ENCODE peak calls at places on chromosome 1, in four cellular contexts. One of them, this sample, is unnamed.

GRCh38 chr1:207863893-207864535 is 46.9 kb downstream of the CD34 start:
- DNase-seq in stimulated activated CD4-positive, alpha-beta T cell treated with anti-CD3 and anti-CD28 coated beads, Interleukin-15, amount 100 ng/mL, for 48 hours: no peak
- DNase-seq in WTC11: no peak
- DNase-seq in fibroblast of lung: no peak
- DNase-seq in this sample: no peak

GRCh38 chr1:224253721-224254120 is 70.7 kb downstream of the DEGS1 start:
- DNase-seq in stimulated activated CD4-positive, alpha-beta T cell treated with anti-CD3 and anti-CD28 coated beads, Interleukin-15, amount 100 ng/mL, for 48 hours: no peak
- DNase-seq in WTC11: no peak
- DNase-seq in fibroblast of lung: no peak
- DNase-seq in this sample: no peak

GRCh38 chr1:162943627-162944026 is 82.7 kb upstream of the CCDC190 start:
- DNase-seq in stimulated activated CD4-positive, alpha-beta T cell treated with anti-CD3 and anti-CD28 coated beads, Interleukin-15, amount 100 ng/mL, for 48 hours: no peak
- DNase-seq in WTC11: no peak
- DNase-seq in fibroblast of lung: peak; percentile 24
- DNase-seq in this sample: peak; percentile 30

GRCh38 chr1:184075040-184076029 is 23.8 kb downstream of the TSEN15 start:
- DNase-seq in stimulated activated CD4-positive, alpha-beta T cell treated with anti-CD3 and anti-CD28 coated beads, Interleukin-15, amount 100 ng/mL, for 48 hours: no peak
- DNase-seq in WTC11: no peak
- DNase-seq in fibroblast of lung: peak; percentile 84
- DNase-seq in this sample: peak; percentile 36

GRCh38 chr1:218459878-218460277 is 114.7 kb downstream of the TGFB2 start:
- DNase-seq in stimulated activated CD4-positive, alpha-beta T cell treated with anti-CD3 and anti-CD28 coated beads, Interleukin-15, amount 100 ng/mL, for 48 hours: no peak
- DNase-seq in WTC11: peak; percentile 21
- DNase-seq in fibroblast of lung: peak; percentile 84
- DNase-seq in this sample: peak; percentile 62

GRCh38 chr1:235783148-235783776 is 83.4 kb downstream of the LYST start:
- DNase-seq in stimulated activated CD4-positive, alpha-beta T cell treated with anti-CD3 and anti-CD28 coated beads, Interleukin-15, amount 100 ng/mL, for 48 hours: no peak
- DNase-seq in WTC11: no peak
- DNase-seq in fibroblast of lung: peak; percentile 74
- DNase-seq in this sample: peak; percentile 14

GRCh38 chr1:225877570-225877969 is 4.6 kb downstream of the TMEM63A start:
- DNase-seq in stimulated activated CD4-positive, alpha-beta T cell treated with anti-CD3 and anti-CD28 coated beads, Interleukin-15, amount 100 ng/mL, for 48 hours: no peak
- DNase-seq in WTC11: peak; percentile 72
- DNase-seq in fibroblast of lung: peak; percentile 45
- DNase-seq in this sample: peak; percentile 54

GRCh38 chr1:47434051-47434842 is 3.6 kb upstream of the FOXD2 start:
- DNase-seq in stimulated activated CD4-positive, alpha-beta T cell treated with anti-CD3 and anti-CD28 coated beads, Interleukin-15, amount 100 ng/mL, for 48 hours: no peak
- DNase-seq in WTC11: no peak
- DNase-seq in fibroblast of lung: peak; percentile 66
- DNase-seq in this sample: no peak

GRCh38 chr1:25774206-25774804 is 25.7 kb upstream of the SELENON start:
- DNase-seq in stimulated activated CD4-positive, alpha-beta T cell treated with anti-CD3 and anti-CD28 coated beads, Interleukin-15, amount 100 ng/mL, for 48 hours: no peak
- DNase-seq in WTC11: no peak
- DNase-seq in fibroblast of lung: no peak
- DNase-seq in this sample: no peak

GRCh38 chr1:32001863-32002262 is 11.8 kb upstream of the KHDRBS1 start:
- DNase-seq in stimulated activated CD4-positive, alpha-beta T cell treated with anti-CD3 and anti-CD28 coated beads, Interleukin-15, amount 100 ng/mL, for 48 hours: no peak
- DNase-seq in WTC11: no peak
- DNase-seq in fibroblast of lung: no peak
- DNase-seq in this sample: no peak

GRCh38 chr1:167997037-167997575 is 60.2 kb upstream of the MPC2 start:
- DNase-seq in stimulated activated CD4-positive, alpha-beta T cell treated with anti-CD3 and anti-CD28 coated beads, Interleukin-15, amount 100 ng/mL, for 48 hours: no peak
- DNase-seq in WTC11: no peak
- DNase-seq in fibroblast of lung: no peak
- DNase-seq in this sample: no peak

GRCh38 chr1:62875676-62876075 is 91.7 kb downstream of the ATG4C start:
- DNase-seq in stimulated activated CD4-positive, alpha-beta T cell treated with anti-CD3 and anti-CD28 coated beads, Interleukin-15, amount 100 ng/mL, for 48 hours: no peak
- DNase-seq in WTC11: no peak
- DNase-seq in fibroblast of lung: peak; percentile 3
- DNase-seq in this sample: no peak

GRCh38 chr1:222829868-222830267 is 15.0 kb downstream of the DISP1 start:
- DNase-seq in stimulated activated CD4-positive, alpha-beta T cell treated with anti-CD3 and anti-CD28 coated beads, Interleukin-15, amount 100 ng/mL, for 48 hours: no peak
- DNase-seq in WTC11: no peak
- DNase-seq in fibroblast of lung: peak; percentile 74
- DNase-seq in this sample: no peak

GRCh38 chr1:227915564-227916553 is 31.9 kb downstream of the WNT9A start:
- DNase-seq in stimulated activated CD4-positive, alpha-beta T cell treated with anti-CD3 and anti-CD28 coated beads, Interleukin-15, amount 100 ng/mL, for 48 hours: no peak
- DNase-seq in WTC11: no peak
- DNase-seq in fibroblast of lung: no peak
- DNase-seq in this sample: peak; percentile 64

GRCh38 chr1:7767176-7767575 is 3.9 kb upstream of the VAMP3 start:
- DNase-seq in stimulated activated CD4-positive, alpha-beta T cell treated with anti-CD3 and anti-CD28 coated beads, Interleukin-15, amount 100 ng/mL, for 48 hours: no peak
- DNase-seq in WTC11: no peak
- DNase-seq in fibroblast of lung: no peak
- DNase-seq in this sample: no peak

GRCh38 chr1:207890136-207890738 is 20.7 kb downstream of the CD34 start:
- DNase-seq in stimulated activated CD4-positive, alpha-beta T cell treated with anti-CD3 and anti-CD28 coated beads, Interleukin-15, amount 100 ng/mL, for 48 hours: no peak
- DNase-seq in WTC11: no peak
- DNase-seq in fibroblast of lung: peak; percentile 70
- DNase-seq in this sample: no peak

GRCh38 chr1:32142446-32143301 is 34.8 kb downstream of the KPNA6 start:
- DNase-seq in stimulated activated CD4-positive, alpha-beta T cell treated with anti-CD3 and anti-CD28 coated beads, Interleukin-15, amount 100 ng/mL, for 48 hours: no peak
- DNase-seq in WTC11: no peak
- DNase-seq in fibroblast of lung: peak; percentile 84
- DNase-seq in this sample: peak; percentile 39

GRCh38 chr1:22447581-22448215 is 4.0 kb upstream of the ZBTB40 start:
- DNase-seq in stimulated activated CD4-positive, alpha-beta T cell treated with anti-CD3 and anti-CD28 coated beads, Interleukin-15, amount 100 ng/mL, for 48 hours: no peak
- DNase-seq in WTC11: no peak
- DNase-seq in fibroblast of lung: peak; percentile 51
- DNase-seq in this sample: no peak

GRCh38 chr1:25065246-25066238 is 135.5 kb upstream of the RUNX3 start:
- DNase-seq in stimulated activated CD4-positive, alpha-beta T cell treated with anti-CD3 and anti-CD28 coated beads, Interleukin-15, amount 100 ng/mL, for 48 hours: no peak
- DNase-seq in WTC11: no peak
- DNase-seq in fibroblast of lung: peak; percentile 57
- DNase-seq in this sample: no peak

GRCh38 chr1:109111386-109112055 is 2.4 kb upstream of the ELAPOR1 start:
- DNase-seq in stimulated activated CD4-positive, alpha-beta T cell treated with anti-CD3 and anti-CD28 coated beads, Interleukin-15, amount 100 ng/mL, for 48 hours: no peak
- DNase-seq in WTC11: no peak
- DNase-seq in fibroblast of lung: peak; percentile 6
- DNase-seq in this sample: no peak

This sample was measured in iPS-NIHi11.